ENCODE peak calls at places on chromosomes 12 and 14, in four cellular contexts. X, I, U and K are unnamed samples.

GRCh38 chr14:61553730-61554641 is 141.3 kb upstream of the HIF1A start:
- DNase-seq in X (peak; percentile 57), I (peak; percentile 60), U (no peak), K (peak; percentile 43)

GRCh38 chr14:56359245-56359644 is 220.4 kb upstream of the TMEM260 start:
- DNase-seq in X (no peak), I (no peak), U (no peak), K (no peak)

GRCh38 chr14:38329236-38329635 is 73.3 kb upstream of the CLEC14A start:
- DNase-seq in X (no peak), I (no peak), U (no peak), K (no peak)

GRCh38 chr12:111636209-111636928 is 37.3 kb upstream of the ATXN2 start:
- DNase-seq in X (peak; percentile 16), I (peak; percentile 20), U (peak; percentile 79), K (peak; percentile 46)

GRCh38 chr12:64362721-64363305 is 27.7 kb downstream of the C12orf56 start:
- DNase-seq in X (no peak), I (no peak), U (no peak), K (peak; percentile 20)

GRCh38 chr12:69933115-69933552 is 108.1 kb downstream of the MYRFL start:
- DNase-seq in X (no peak), I (no peak), U (no peak), K (no peak)

GRCh38 chr12:4270016-4270669 is 3.4 kb upstream of the CCND2 start:
- DNase-seq in X (no peak), I (no peak), U (no peak), K (no peak)

GRCh38 chr14:64698899-64699298 is 5.3 kb upstream of the PLEKHG3 start:
- DNase-seq in X (no peak), I (peak; percentile 49), U (no peak), K (peak; percentile 79)

GRCh38 chr12:58177366-58177765 is 236.0 kb downstream of the ATP23 start:
- DNase-seq in X (no peak), I (no peak), U (no peak), K (no peak)

GRCh38 chr12:118790578-118790977 is 190.8 kb upstream of the SRRM4 start:
- DNase-seq in X (no peak), I (no peak), U (no peak), K (no peak)

GRCh38 chr12:20505056-20505455 is 136.7 kb downstream of the PDE3A start:
- DNase-seq in X (no peak), I (no peak), U (no peak), K (no peak)

GRCh38 chr12:56677680-56678079 is 10.4 kb downstream of the PTGES3 start:
- DNase-seq in X (no peak), I (no peak), U (no peak), K (no peak)

GRCh38 chr12:117441751-117442150 is 80.3 kb upstream of the NOS1 start:
- DNase-seq in X (peak; percentile 21), I (no peak), U (no peak), K (no peak)

GRCh38 chr12:100826323-100826722 is 31.7 kb downstream of the ANO4 start:
- DNase-seq in X (peak; percentile 36), I (peak; percentile 24), U (peak; percentile 45), K (peak; percentile 52)

GRCh38 chr14:83007641-83008237 is 1474.1 kb upstream of the SEL1L start:
- DNase-seq in X (no peak), I (no peak), U (no peak), K (no peak)

GRCh38 chr14:90487031-90487430 is 90.2 kb downstream of the CALM1 start:
- DNase-seq in X (no peak), I (no peak), U (no peak), K (no peak)

GRCh38 chr12:1812650-1813302 is 7.6 kb upstream of the LRTM2 start:
- DNase-seq in X (no peak), I (peak; percentile 44), U (no peak), K (no peak)

GRCh38 chr14:59229653-59230406 is 41.4 kb downstream of the DAAM1 start:
- DNase-seq in X (no peak), I (no peak), U (no peak), K (no peak)

GRCh38 chr14:62451221-62451620 is 594.0 kb downstream of the KCNH5 start:
- DNase-seq in X (no peak), I (no peak), U (no peak), K (no peak)

GRCh38 chr12:69046372-69046771 is 113.4 kb upstream of the CPM start:
- DNase-seq in X (no peak), I (no peak), U (no peak), K (no peak)

GRCh38 chr12:126747530-126748149 is 1519.3 kb upstream of the TMEM132C start:
- DNase-seq in X (peak; percentile 58), I (peak; percentile 50), U (no peak), K (no peak)

GRCh38 chr14:77319416-77319815 is 1.3 kb downstream of the POMT2 start:
- DNase-seq in X (no peak), I (no peak), U (no peak), K (no peak)

GRCh38 chr14:49946320-49947141 is 53.6 kb downstream of the ARF6 start:
- DNase-seq in X (no peak), I (no peak), U (no peak), K (peak; percentile 29)

GRCh38 chr12:124484526-124484953 is 82.9 kb downstream of the NCOR2 start:
- DNase-seq in X (no peak), I (no peak), U (no peak), K (no peak)

GRCh38 chr12:126385785-126386184 is 1320.5 kb downstream of the AACS start:
- DNase-seq in X (peak; percentile 15), I (no peak), U (no peak), K (no peak)

GRCh38 chr14:72653026-72653425 is 240.9 kb downstream of the DPF3 start:
- DNase-seq in X (no peak), I (no peak), U (no peak), K (no peak)

GRCh38 chr12:122834921-122835692 is at the start of gene HIP1R:
- DNase-seq in X (peak; percentile 62), I (peak; percentile 61), U (no peak), K (peak; percentile 60)

GRCh38 chr12:42129595-42130204 is 15.0 kb downstream of the GXYLT1 start:
- DNase-seq in X (peak; percentile 44), I (no peak), U (peak; percentile 34), K (peak; percentile 63)

GRCh38 chr14:78933948-78934524 is 763.9 kb downstream of the NRXN3 start:
- DNase-seq in X (no peak), I (no peak), U (no peak), K (peak; percentile 34)

GRCh38 chr14:51880810-51881580 is 20.6 kb downstream of the GNG2 start:
- DNase-seq in X (no peak), I (no peak), U (peak; percentile 24), K (no peak)

GRCh38 chr14:70359076-70359424 is 433 bp downstream of the COX16 start:
- DNase-seq in X (no peak), I (no peak), U (no peak), K (no peak)

GRCh38 chr12:130364578-130364977 is 26.9 kb downstream of the PIWIL1 start:
- DNase-seq in X (no peak), I (no peak), U (no peak), K (peak; percentile 23)

GRCh38 chr12:48029401-48029770 is 25.1 kb upstream of the COL2A1 start:
- DNase-seq in X (no peak), I (no peak), U (no peak), K (no peak)

GRCh38 chr14:55794655-55795583 is 214.9 kb downstream of the KTN1 start:
- DNase-seq in X (no peak), I (no peak), U (no peak), K (peak; percentile 10)

DNA sequence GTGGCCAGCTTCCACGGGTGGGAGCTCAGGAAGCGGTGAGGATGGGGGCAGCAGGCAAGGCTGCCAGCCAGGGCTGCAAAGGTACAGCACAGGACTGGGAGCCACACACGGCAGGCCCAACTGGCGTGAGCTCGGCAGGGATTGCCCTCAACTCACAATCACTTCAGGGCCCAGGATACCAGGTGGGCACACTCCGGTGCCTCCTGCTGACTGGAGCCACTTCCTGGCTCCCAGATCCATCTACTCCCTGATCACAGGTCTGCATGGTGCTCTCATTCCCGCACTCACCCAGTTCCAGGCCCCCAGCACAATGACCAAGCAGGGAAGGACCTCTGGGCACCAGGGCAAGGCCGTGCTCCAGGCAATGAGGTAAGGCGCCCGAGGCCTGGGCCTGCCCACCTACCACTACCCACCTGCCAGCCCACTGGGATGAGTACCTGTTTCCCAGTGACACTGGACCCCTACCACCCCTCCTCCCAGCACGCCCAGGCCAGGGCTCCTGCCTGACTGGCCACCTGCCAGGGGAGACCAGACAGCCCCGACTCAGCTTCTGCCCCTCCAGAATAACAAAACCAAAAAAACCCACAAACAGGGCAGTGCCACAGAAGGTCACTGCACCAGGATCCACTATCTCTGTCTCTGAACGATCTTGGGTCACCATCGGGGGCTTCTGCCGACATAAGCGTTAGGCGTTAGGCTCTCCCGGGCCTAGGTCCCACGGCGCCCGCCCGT is 1.8 kb downstream of the JAG2 start:
- DNase-seq in X (no peak), I (no peak), U (no peak), K (no peak)
- H3K4me3 ChIP-seq in X (no peak overlapping the region), I (no peak overlapping the region), U (no peak overlapping the region), K (peak overlapping the region; percentile 80)

DNA sequence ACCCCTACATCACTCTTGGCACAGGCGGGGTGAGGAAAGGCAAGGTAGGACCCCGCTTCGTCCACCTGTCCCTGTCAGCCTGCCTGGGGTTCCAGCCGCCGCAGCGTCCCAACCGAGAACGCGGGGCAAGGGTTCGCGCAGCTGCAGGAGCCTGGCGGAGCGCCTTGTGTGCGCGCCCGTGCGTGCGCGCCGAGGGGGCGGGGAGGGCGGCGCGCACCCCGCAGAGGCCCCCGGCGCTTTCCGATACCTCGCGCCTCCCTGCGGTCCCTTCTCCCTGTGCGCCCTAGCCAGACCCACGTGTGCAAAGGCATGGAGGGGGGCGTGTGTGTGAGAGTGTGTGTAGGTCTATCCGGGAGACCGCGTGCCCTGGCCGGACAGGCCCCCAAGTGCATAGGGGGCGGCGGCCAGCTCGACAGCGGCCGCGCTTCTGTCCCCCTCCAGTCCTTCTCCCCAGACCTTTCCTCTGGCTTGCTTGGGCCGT is 122.4 kb downstream of the TSPAN9 start:
- DNase-seq in X (no peak), I (no peak), U (peak; percentile 48), K (peak; percentile 72)
- TF ChIP-seq CTCF in X (no peak), I (no peak), U (no peak), K (peak; percentile 7)

DNA sequence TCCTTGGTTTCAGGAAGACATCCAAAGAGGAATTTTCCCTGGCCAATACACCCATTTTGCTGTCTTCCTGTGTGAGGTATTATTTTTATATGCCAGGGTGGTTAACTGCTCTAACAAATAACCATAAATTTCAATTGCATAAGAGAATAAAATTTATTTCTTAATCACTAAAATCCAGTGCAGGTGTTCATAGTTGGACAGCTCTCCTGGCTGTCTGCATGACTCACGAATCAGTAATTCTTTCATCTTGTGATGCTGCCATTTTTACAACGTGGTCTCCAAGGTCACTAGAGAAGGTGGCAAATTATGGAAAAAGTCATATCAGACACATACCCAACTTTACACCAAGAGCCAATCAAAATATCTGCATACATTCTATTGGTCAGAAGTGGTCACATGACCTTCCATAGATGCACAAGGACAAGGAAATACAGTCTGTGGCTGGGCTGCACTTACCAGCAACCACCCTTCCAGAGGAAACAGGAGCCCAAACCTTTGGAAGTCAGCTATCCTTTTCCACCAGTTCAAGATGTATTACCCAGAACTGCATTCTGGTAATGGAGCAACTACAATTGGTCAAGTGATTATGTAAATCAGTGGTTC is 193.5 kb upstream of the PLEKHG7 start:
- DNase-seq in X (no peak), I (no peak), U (no peak), K (no peak)
- H3K4me1 ChIP-seq in X (peaks cover 29% of the 10 kb centered on the region), I (peaks cover 20% of the 10 kb centered on the region), U (peaks cover 15% of the 10 kb centered on the region), K (no peaks in the 10 kb centered on the region)

DNA sequence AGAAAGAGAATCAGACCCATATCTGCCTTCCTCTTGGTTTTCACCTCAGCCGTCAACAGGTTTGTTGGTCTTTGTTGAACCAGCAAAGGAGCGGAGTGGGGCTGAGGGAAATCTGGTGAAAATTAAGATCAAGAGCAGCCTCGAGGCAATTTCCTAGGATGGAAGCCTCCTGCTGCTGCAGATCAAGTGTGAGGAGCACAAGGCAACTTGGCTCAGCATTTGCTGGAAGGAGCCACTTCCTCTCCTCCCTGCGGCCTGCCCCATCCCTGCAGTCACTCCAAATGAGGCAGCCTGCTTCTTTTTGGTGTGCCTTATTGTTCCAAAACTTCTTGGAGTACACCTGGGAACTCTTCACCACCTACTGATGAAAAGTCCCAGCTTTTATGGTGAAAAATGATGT is 4.9 kb downstream of the TC2N start:
- DNase-seq in X (no peak), I (no peak), U (no peak), K (no peak)
- H3K4me3 ChIP-seq in X (no peak overlapping the region), I (no peak overlapping the region), U (no peak overlapping the region), K (no peak overlapping the region)